ENCODE peak calls at places on chromosomes 7 and 10, in six cellular contexts. P, I, N, D, Y and K are unnamed samples. For H3K4me1 and H3K9me3, the result is how much of the 10 kb centered on the place peaks cover.

GRCh38 chr7:92797693-92798092 is 38.7 kb downstream of the CDK6 start:
- DNase-seq in P (no peak), I (no peak), N (peak), D (no peak), Y (no peak), K (no peak)

GRCh38 chr10:2399482-2399881 is 662.2 kb upstream of the ADARB2 start:
- DNase-seq in P (no peak), I (no peak), N (no peak), D (no peak), Y (no peak), K (no peak)

GRCh38 chr10:129105266-129105665 is 361.8 kb upstream of the MGMT start:
- DNase-seq in P (no peak), I (no peak), N (peak), D (no peak), Y (no peak), K (no peak)

GRCh38 chr10:21437770-21438382 is 87.6 kb downstream of the SKIDA1 start:
- DNase-seq in P (no peak), I (no peak), N (no peak), D (no peak), Y (no peak), K (no peak)

GRCh38 chr7:71752171-71752935 is 620.4 kb downstream of the GALNT17 start:
- DNase-seq in P (peak), I (no peak), N (no peak), D (peak), Y (no peak), K (peak)

GRCh38 chr10:119502214-119502613 is 40.3 kb downstream of the RGS10 start:
- DNase-seq in P (no peak), I (no peak), N (no peak), D (peak), Y (peak), K (no peak)

GRCh38 chr7:50775826-50776225 is 6.9 kb downstream of the GRB10 start:
- DNase-seq in P (no peak), I (no peak), N (no peak), D (no peak), Y (no peak), K (no peak)

GRCh38 chr7:53541467-53541866 is 506.0 kb downstream of the POM121L12 start:
- DNase-seq in P (no peak), I (no peak), N (no peak), D (no peak), Y (no peak), K (no peak)

GRCh38 chr7:117704098-117704497 is 169.1 kb downstream of the CTTNBP2 start:
- DNase-seq in P (no peak), I (no peak), N (no peak), D (no peak), Y (no peak), K (no peak)

GRCh38 chr7:128727239-128727638 is 11.9 kb upstream of the CALU start:
- DNase-seq in P (no peak), I (no peak), N (no peak), D (no peak), Y (no peak), K (no peak)

GRCh38 chr10:131638049-131638448 is 262.8 kb upstream of the PPP2R2D start:
- DNase-seq in P (no peak), I (no peak), N (no peak), D (no peak), Y (no peak), K (no peak)

GRCh38 chr10:132307823-132308587 is at the start of gene STK32C:
- DNase-seq in P (peak), I (peak), N (peak), D (peak), Y (peak), K (peak)

GRCh38 chr7:155589001-155589980 is 42.9 kb upstream of the CNPY1 start:
- DNase-seq in P (no peak), I (peak), N (no peak), D (no peak), Y (no peak), K (no peak)

GRCh38 chr7:154792436-154793055 is 210.4 kb downstream of the PAXIP1 start:
- DNase-seq in P (no peak), I (no peak), N (no peak), D (no peak), Y (no peak), K (no peak)

GRCh38 chr10:132383751-132384181 is 13.2 kb upstream of the PWWP2B start:
- DNase-seq in P (no peak), I (peak), N (no peak), D (peak), Y (peak), K (peak)

GRCh38 chr10:6603142-6604125 is 23.4 kb upstream of the PRKCQ start:
- DNase-seq in P (no peak), I (no peak), N (no peak), D (no peak), Y (no peak), K (no peak)

GRCh38 chr10:130136214-130137076 is at the start of gene GLRX3:
- DNase-seq in P (peak), I (peak), N (peak), D (peak), Y (peak), K (peak)

GRCh38 chr7:140013676-140014075 is 49.1 kb downstream of the PARP12 start:
- DNase-seq in P (no peak), I (no peak), N (no peak), D (no peak), Y (no peak), K (no peak)

GRCh38 chr10:75404335-75405200 is 3.0 kb upstream of the ZNF503 start:
- DNase-seq in P (no peak), I (peak), N (no peak), D (peak), Y (peak), K (peak)

GRCh38 chr7:101370836-101371235 is 8.2 kb downstream of the COL26A1 start:
- DNase-seq in P (no peak), I (no peak), N (no peak), D (no peak), Y (no peak), K (no peak)

GRCh38 chr10:92493362-92493761 is 80.5 kb downstream of the IDE start:
- DNase-seq in P (no peak), I (no peak), N (no peak), D (no peak), Y (no peak), K (no peak)

GRCh38 chr7:33639552-33640197 is 265.7 kb upstream of the BMPER start:
- DNase-seq in P (no peak), I (no peak), N (no peak), D (no peak), Y (no peak), K (no peak)

GRCh38 chr7:76224695-76225094 is 23.0 kb downstream of the SRRM3 start:
- DNase-seq in P (no peak), I (no peak), N (no peak), D (no peak), Y (no peak), K (no peak)

GRCh38 chr10:52318822-52319464 is 4.9 kb downstream of the DKK1 start:
- DNase-seq in P (no peak), I (no peak), N (peak), D (no peak), Y (no peak), K (no peak)

GRCh38 chr7:6442114-6442513 is 5.6 kb downstream of the DAGLB start:
- DNase-seq in P (peak), I (no peak), N (peak), D (no peak), Y (no peak), K (no peak)

GRCh38 chr10:131905279-131905595 is 4.4 kb downstream of the PPP2R2D start:
- DNase-seq in P (no peak), I (peak), N (no peak), D (no peak), Y (no peak), K (no peak)

GRCh38 chr7:66474441-66474840 is 154.2 kb upstream of the KCTD7 start:
- DNase-seq in P (no peak), I (no peak), N (no peak), D (no peak), Y (no peak), K (no peak)

GRCh38 chr7:46080595-46081159 is 159.6 kb upstream of the IGFBP3 start:
- DNase-seq in P (no peak), I (no peak), N (peak), D (no peak), Y (no peak), K (no peak)

GRCh38 chr10:93820434-93820833 is 62.7 kb downstream of the LGI1 start:
- DNase-seq in P (no peak), I (no peak), N (no peak), D (no peak), Y (no peak), K (no peak)

GRCh38 chr10:5527332-5528200 is 2.8 kb downstream of the CALML3 start:
- DNase-seq in P (no peak), I (peak), N (no peak), D (peak), Y (no peak), K (peak)

GRCh38 chr10:11165591-11166543 is 148.2 kb downstream of the CELF2 start:
- DNase-seq in P (peak), I (peak), N (no peak), D (peak), Y (peak), K (peak)

GRCh38 chr10:11162828-11163599 is 145.3 kb downstream of the CELF2 start:
- DNase-seq in P (peak), I (peak), N (no peak), D (peak), Y (peak), K (peak)

GRCh38 chr10:11164806-11165590 is 147.3 kb downstream of the CELF2 start:
- DNase-seq in P (peak), I (peak), N (peak), D (peak), Y (peak), K (no peak)

GRCh38 chr10:11161910-11162309 is 144.2 kb downstream of the CELF2 start:
- DNase-seq in P (no peak), I (no peak), N (no peak), D (no peak), Y (peak), K (no peak)

GRCh38 chr10:11163990-11164805 is 146.5 kb downstream of the CELF2 start:
- DNase-seq in P (no peak), I (no peak), N (no peak), D (no peak), Y (no peak), K (no peak)
- H3K4me1 ChIP-seq in P (under half), I (under half), N (under half), D (under half), Y (under half), K (under half)

GRCh38 chr10:126375299-126375698 is 13.0 kb downstream of the ADAM12 start:
- DNase-seq in P (no peak), I (no peak), N (no peak), D (no peak), Y (no peak), K (no peak)

GRCh38 chr10:126375926-126376554 is 12.2 kb downstream of the ADAM12 start:
- DNase-seq in P (no peak), I (no peak), N (peak), D (no peak), Y (no peak), K (no peak)

GRCh38 chr10:126373982-126374381 is 14.3 kb downstream of the ADAM12 start:
- DNase-seq in P (no peak), I (no peak), N (peak), D (no peak), Y (no peak), K (no peak)

GRCh38 chr10:126374435-126374834 is 13.8 kb downstream of the ADAM12 start:
- DNase-seq in P (no peak), I (no peak), N (no peak), D (no peak), Y (no peak), K (no peak)

DNA sequence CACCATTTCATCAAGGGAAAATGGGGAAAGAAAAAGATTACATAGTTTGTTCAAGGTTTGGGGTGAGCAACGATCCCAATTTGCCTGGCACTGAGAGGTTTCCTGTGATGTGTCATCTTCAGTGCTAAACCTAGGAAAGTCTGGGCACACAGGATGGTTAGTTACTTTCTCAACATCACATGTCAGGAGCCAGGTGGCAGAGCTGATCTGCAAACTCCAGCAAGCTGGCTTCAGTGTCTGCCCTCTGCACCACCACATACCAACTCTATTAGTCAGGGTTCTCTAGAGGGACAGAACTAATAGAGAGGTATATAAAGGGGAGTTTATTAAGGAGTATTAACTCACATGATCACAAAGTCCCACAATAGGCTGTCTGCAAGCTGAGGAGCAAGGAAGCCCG is 11.3 kb downstream of the ADAM12 start:
- DNase-seq in P (no peak), I (no peak), N (peak), D (no peak), Y (no peak), K (no peak)
- H3K9me3 ChIP-seq in P (under half), I (under half), N (under half), D (under half), Y (under half), K (under half)

DNA sequence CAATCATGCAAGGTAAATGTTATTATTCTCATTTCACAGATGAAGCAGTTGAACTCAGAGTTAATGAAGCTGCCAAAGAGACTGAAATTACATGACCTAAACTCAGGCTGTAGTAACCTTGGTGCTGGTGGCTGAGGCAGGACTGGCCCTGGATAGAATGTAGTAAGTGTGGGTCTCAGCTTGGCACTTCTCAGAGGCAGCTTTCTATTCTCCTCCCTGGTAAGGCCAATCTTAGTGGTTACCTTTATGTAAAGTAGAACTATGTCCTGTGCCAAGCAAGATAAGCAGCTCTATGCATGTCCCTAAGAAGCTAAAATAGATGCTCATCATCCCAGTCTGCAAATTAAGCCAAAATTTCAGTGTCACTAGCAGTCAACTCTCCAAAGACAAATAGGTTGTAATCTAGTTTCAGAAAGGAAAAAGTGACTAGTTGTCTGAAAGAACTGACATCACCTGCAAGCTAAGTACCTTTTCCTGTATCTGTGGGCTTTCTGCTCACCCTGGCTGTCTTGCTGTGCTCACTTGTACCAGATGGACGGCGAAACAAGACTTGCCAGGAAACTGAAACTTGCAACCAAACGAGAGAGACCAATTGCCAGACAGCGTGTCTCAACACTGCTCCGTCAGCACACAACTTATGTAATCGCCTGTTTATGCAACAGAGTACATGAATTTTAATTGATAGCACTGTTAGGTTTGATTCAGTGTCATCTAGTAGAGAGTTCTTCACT is 43.7 kb downstream of the CH25H start:
- DNase-seq in P (peak), I (peak), N (no peak), D (peak), Y (no peak), K (peak)
- H3K4me1 ChIP-seq in P (under half), I (under half), N (under half), D (under half), Y (under half), K (under half)

GRCh38 chr7:1175597-1175966 is 15.6 kb upstream of the ZFAND2A start:
- DNase-seq in P (no peak), I (no peak), N (no peak), D (no peak), Y (no peak), K (no peak)
- H3K9me3 ChIP-seq in P (under half), I (under half), N (under half), D (under half), Y (under half), K (under half)

DNA sequence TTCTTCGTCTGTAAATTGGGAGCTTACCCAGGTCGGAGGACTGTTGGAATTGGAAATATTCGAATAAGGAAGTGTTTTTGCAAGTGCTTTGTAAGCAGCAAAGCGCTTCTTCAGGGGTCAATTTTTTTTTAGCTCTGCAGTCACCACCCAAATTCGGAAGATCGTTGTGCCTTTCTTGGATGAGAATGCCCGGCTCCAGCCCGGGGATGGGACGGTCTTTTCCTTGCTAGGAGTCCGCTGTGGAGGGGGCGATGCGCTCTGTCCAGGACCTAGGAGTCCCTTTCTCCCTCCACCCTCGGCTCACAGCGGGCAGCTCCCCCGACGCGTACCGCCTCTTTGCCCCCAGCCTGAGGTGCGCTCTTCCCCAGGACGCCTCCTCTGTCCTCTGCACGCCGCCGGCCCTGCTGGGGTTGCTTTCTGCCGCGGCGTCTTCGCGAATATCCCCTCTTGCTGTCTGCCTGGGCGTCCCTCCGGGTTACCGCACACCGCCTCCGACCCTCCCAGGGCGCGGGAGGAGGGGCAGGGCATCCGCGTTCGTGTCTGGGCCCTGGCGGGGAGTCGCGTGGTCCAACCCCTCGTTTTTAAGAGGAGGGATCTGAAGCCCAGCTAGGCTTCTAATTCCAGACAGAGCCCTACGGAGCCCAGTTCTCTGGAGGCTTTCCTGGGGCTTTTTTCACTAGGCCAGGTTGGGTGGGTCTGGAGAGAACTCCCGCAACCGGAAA is 167.1 kb downstream of the UBE2H start:
- DNase-seq in P (no peak), I (no peak), N (no peak), D (no peak), Y (no peak), K (peak)
- H3K4me1 ChIP-seq in P (under half), I (under half), N (under half), D (under half), Y (under half), K (under half)